ENCODE peak calls at places on chromosomes 12 and 14, in six cellular contexts. One of them, this sample, is unnamed.

GRCh38 chr12:123047289-123047688 is 66.8 kb downstream of the ARL6IP4 start:
- DNase-seq in colonic mucosa: no peak
- DNase-seq in IMR-90: no peak
- DNase-seq in GM23248: no peak
- DNase-seq in fibroblast of lung: no peak
- DNase-seq in neural progenitor cell: no peak
- DNase-seq in this sample: no peak

GRCh38 chr12:42070056-42070455 is 74.6 kb downstream of the GXYLT1 start:
- DNase-seq in colonic mucosa: no peak
- DNase-seq in IMR-90: no peak
- DNase-seq in GM23248: peak; percentile 8
- DNase-seq in fibroblast of lung: peak; percentile 36
- DNase-seq in neural progenitor cell: no peak
- DNase-seq in this sample: no peak

GRCh38 chr14:21245813-21246212 is 23.4 kb downstream of the HNRNPC start:
- DNase-seq in colonic mucosa: no peak
- DNase-seq in IMR-90: no peak
- DNase-seq in GM23248: no peak
- DNase-seq in fibroblast of lung: no peak
- DNase-seq in neural progenitor cell: no peak
- DNase-seq in this sample: no peak

GRCh38 chr14:61927015-61927414 is 164.8 kb downstream of the SNAPC1 start:
- DNase-seq in colonic mucosa: no peak
- DNase-seq in IMR-90: peak; percentile 69
- DNase-seq in GM23248: peak; percentile 75
- DNase-seq in fibroblast of lung: peak; percentile 80
- DNase-seq in neural progenitor cell: no peak
- DNase-seq in this sample: peak; percentile 80

GRCh38 chr12:75702477-75703093 is 191.2 kb upstream of the KRR1 start:
- DNase-seq in colonic mucosa: no peak
- DNase-seq in IMR-90: no peak
- DNase-seq in GM23248: no peak
- DNase-seq in fibroblast of lung: no peak
- DNase-seq in neural progenitor cell: no peak
- DNase-seq in this sample: no peak

GRCh38 chr12:52014567-52015392 is 8.0 kb downstream of the TAMALIN start:
- DNase-seq in colonic mucosa: no peak
- DNase-seq in IMR-90: no peak
- DNase-seq in GM23248: no peak
- DNase-seq in fibroblast of lung: peak; percentile 67
- DNase-seq in neural progenitor cell: peak; percentile 68
- DNase-seq in this sample: no peak

GRCh38 chr14:51398898-51399297 is 158.9 kb downstream of the TMX1 start:
- DNase-seq in colonic mucosa: no peak
- DNase-seq in IMR-90: peak; percentile 97
- DNase-seq in GM23248: peak; percentile 96
- DNase-seq in fibroblast of lung: peak; percentile 84
- DNase-seq in neural progenitor cell: no peak
- DNase-seq in this sample: no peak

GRCh38 chr14:66359500-66359899 is 126.7 kb upstream of the CCDC196 start:
- DNase-seq in colonic mucosa: no peak
- DNase-seq in IMR-90: peak; percentile 64
- DNase-seq in GM23248: peak; percentile 54
- DNase-seq in fibroblast of lung: peak; percentile 67
- DNase-seq in neural progenitor cell: peak; percentile 79
- DNase-seq in this sample: peak; percentile 89

GRCh38 chr14:37545174-37545573 is 49.9 kb downstream of the FOXA1 start:
- DNase-seq in colonic mucosa: no peak
- DNase-seq in IMR-90: peak; percentile 8
- DNase-seq in GM23248: no peak
- DNase-seq in fibroblast of lung: no peak
- DNase-seq in neural progenitor cell: no peak
- DNase-seq in this sample: no peak

GRCh38 chr14:21933681-21934080 is 260.1 kb upstream of the OR4E1 start:
- DNase-seq in colonic mucosa: no peak
- DNase-seq in IMR-90: no peak
- DNase-seq in GM23248: no peak
- DNase-seq in fibroblast of lung: no peak
- DNase-seq in neural progenitor cell: no peak
- DNase-seq in this sample: peak; percentile 49

GRCh38 chr12:107660230-107660629 is 25.4 kb upstream of the PWP1 start:
- DNase-seq in colonic mucosa: no peak
- DNase-seq in IMR-90: no peak
- DNase-seq in GM23248: no peak
- DNase-seq in fibroblast of lung: no peak
- DNase-seq in neural progenitor cell: no peak
- DNase-seq in this sample: no peak

GRCh38 chr12:120220838-120221575 is 20.1 kb upstream of the RPLP0 start:
- DNase-seq in colonic mucosa: no peak
- DNase-seq in IMR-90: no peak
- DNase-seq in GM23248: no peak
- DNase-seq in fibroblast of lung: no peak
- DNase-seq in neural progenitor cell: no peak
- DNase-seq in this sample: no peak

GRCh38 chr14:88384653-88385205 is 728 bp upstream of the SPATA7 start:
- DNase-seq in colonic mucosa: peak; percentile 35
- DNase-seq in IMR-90: no peak
- DNase-seq in GM23248: peak; percentile 53
- DNase-seq in fibroblast of lung: no peak
- DNase-seq in neural progenitor cell: peak; percentile 7
- DNase-seq in this sample: no peak

GRCh38 chr12:71216725-71217579 is 59.2 kb upstream of the TSPAN8 start:
- DNase-seq in colonic mucosa: peak; percentile 72
- DNase-seq in IMR-90: peak; percentile 0
- DNase-seq in GM23248: peak; percentile 38
- DNase-seq in fibroblast of lung: peak; percentile 10
- DNase-seq in neural progenitor cell: peak; percentile 35
- DNase-seq in this sample: peak; percentile 67

GRCh38 chr12:94191023-94191422 is 42.6 kb downstream of the PLXNC1 start:
- DNase-seq in colonic mucosa: no peak
- DNase-seq in IMR-90: no peak
- DNase-seq in GM23248: no peak
- DNase-seq in fibroblast of lung: no peak
- DNase-seq in neural progenitor cell: no peak
- DNase-seq in this sample: no peak

GRCh38 chr12:91204416-91204815 is 21.8 kb upstream of the DCN start:
- DNase-seq in colonic mucosa: no peak
- DNase-seq in IMR-90: peak; percentile 51
- DNase-seq in GM23248: peak; percentile 38
- DNase-seq in fibroblast of lung: no peak
- DNase-seq in neural progenitor cell: no peak
- DNase-seq in this sample: no peak

GRCh38 chr14:105378873-105379685 is 19.3 kb upstream of the TEX22 start:
- DNase-seq in colonic mucosa: no peak
- DNase-seq in IMR-90: no peak
- DNase-seq in GM23248: no peak
- DNase-seq in fibroblast of lung: no peak
- DNase-seq in neural progenitor cell: no peak
- DNase-seq in this sample: no peak

GRCh38 chr12:112525426-112525809 is 106.7 kb downstream of the PTPN11 start:
- DNase-seq in colonic mucosa: no peak
- DNase-seq in IMR-90: no peak
- DNase-seq in GM23248: no peak
- DNase-seq in fibroblast of lung: no peak
- DNase-seq in neural progenitor cell: no peak
- DNase-seq in this sample: no peak

GRCh38 chr12:10369557-10370150 is 20.2 kb downstream of the KLRK1 start:
- DNase-seq in colonic mucosa: no peak
- DNase-seq in IMR-90: no peak
- DNase-seq in GM23248: no peak
- DNase-seq in fibroblast of lung: no peak
- DNase-seq in neural progenitor cell: no peak
- DNase-seq in this sample: no peak

GRCh38 chr12:69392146-69392928 is 32.8 kb downstream of the YEATS4 start:
- DNase-seq in colonic mucosa: no peak
- DNase-seq in IMR-90: peak; percentile 13
- DNase-seq in GM23248: peak; percentile 55
- DNase-seq in fibroblast of lung: peak; percentile 48
- DNase-seq in neural progenitor cell: no peak
- DNase-seq in this sample: no peak

GRCh38 chr12:51678086-51678724 is 87.2 kb downstream of the SCN8A start:
- DNase-seq in colonic mucosa: peak; percentile 61
- DNase-seq in IMR-90: peak; percentile 67
- DNase-seq in GM23248: peak; percentile 70
- DNase-seq in fibroblast of lung: peak; percentile 52
- DNase-seq in neural progenitor cell: peak; percentile 44
- DNase-seq in this sample: peak; percentile 74

GRCh38 chr12:8028267-8028666 is 4.2 kb upstream of the FOXJ2 start:
- DNase-seq in colonic mucosa: no peak
- DNase-seq in IMR-90: no peak
- DNase-seq in GM23248: no peak
- DNase-seq in fibroblast of lung: no peak
- DNase-seq in neural progenitor cell: no peak
- DNase-seq in this sample: no peak

GRCh38 chr14:103259801-103260628 is 74.0 kb upstream of the EIF5 start:
- DNase-seq in colonic mucosa: no peak
- DNase-seq in IMR-90: no peak
- DNase-seq in GM23248: no peak
- DNase-seq in fibroblast of lung: peak; percentile 2
- DNase-seq in neural progenitor cell: no peak
- DNase-seq in this sample: no peak

GRCh38 chr14:55125403-55125802 is 3.6 kb upstream of the LGALS3 start:
- DNase-seq in colonic mucosa: peak; percentile 86
- DNase-seq in IMR-90: no peak
- DNase-seq in GM23248: no peak
- DNase-seq in fibroblast of lung: no peak
- DNase-seq in neural progenitor cell: no peak
- DNase-seq in this sample: no peak

GRCh38 chr14:64040044-64040443 is 187.2 kb downstream of the SYNE2 start:
- DNase-seq in colonic mucosa: no peak
- DNase-seq in IMR-90: peak; percentile 44
- DNase-seq in GM23248: peak; percentile 9
- DNase-seq in fibroblast of lung: peak; percentile 10
- DNase-seq in neural progenitor cell: no peak
- DNase-seq in this sample: peak; percentile 59

GRCh38 chr12:4323400-4323799 is 2.4 kb downstream of the TIGAR start:
- DNase-seq in colonic mucosa: no peak
- DNase-seq in IMR-90: no peak
- DNase-seq in GM23248: no peak
- DNase-seq in fibroblast of lung: no peak
- DNase-seq in neural progenitor cell: no peak
- DNase-seq in this sample: no peak

GRCh38 chr12:29552324-29552927 is 54.9 kb upstream of the OVCH1 start:
- DNase-seq in colonic mucosa: peak; percentile 70
- DNase-seq in IMR-90: peak; percentile 61
- DNase-seq in GM23248: peak; percentile 59
- DNase-seq in fibroblast of lung: peak; percentile 36
- DNase-seq in neural progenitor cell: peak; percentile 70
- DNase-seq in this sample: peak; percentile 84

GRCh38 chr14:58430156-58430555 is 2.6 kb downstream of the KIAA0586 start:
- DNase-seq in colonic mucosa: no peak
- DNase-seq in IMR-90: peak; percentile 82
- DNase-seq in GM23248: peak; percentile 84
- DNase-seq in fibroblast of lung: peak; percentile 75
- DNase-seq in neural progenitor cell: no peak
- DNase-seq in this sample: no peak

GRCh38 chr12:76428117-76428516 is 79.9 kb upstream of the BBS10 start:
- DNase-seq in colonic mucosa: no peak
- DNase-seq in IMR-90: no peak
- DNase-seq in GM23248: no peak
- DNase-seq in fibroblast of lung: no peak
- DNase-seq in neural progenitor cell: no peak
- DNase-seq in this sample: no peak

GRCh38 chr12:27573972-27574371 is 50.0 kb downstream of the PPFIBP1 start:
- DNase-seq in colonic mucosa: no peak
- DNase-seq in IMR-90: peak; percentile 97
- DNase-seq in GM23248: peak; percentile 95
- DNase-seq in fibroblast of lung: peak; percentile 98
- DNase-seq in neural progenitor cell: no peak
- DNase-seq in this sample: no peak

GRCh38 chr12:49536526-49537195 is 2.2 kb upstream of the KCNH3 start:
- DNase-seq in colonic mucosa: no peak
- DNase-seq in IMR-90: no peak
- DNase-seq in GM23248: no peak
- DNase-seq in fibroblast of lung: no peak
- DNase-seq in neural progenitor cell: no peak
- DNase-seq in this sample: no peak

GRCh38 chr12:131774576-131774975 is 53.6 kb upstream of the MMP17 start:
- DNase-seq in colonic mucosa: no peak
- DNase-seq in IMR-90: no peak
- DNase-seq in GM23248: no peak
- DNase-seq in fibroblast of lung: peak; percentile 42
- DNase-seq in neural progenitor cell: no peak
- DNase-seq in this sample: no peak
- H3K4me3 ChIP-seq in colonic mucosa: no peak overlapping the region
- H3K4me3 ChIP-seq in IMR-90: no peak overlapping the region
- H3K4me3 ChIP-seq in GM23248: no peak overlapping the region
- H3K4me3 ChIP-seq in fibroblast of lung: no peak overlapping the region
- H3K4me3 ChIP-seq in neural progenitor cell: no peak overlapping the region
- H3K4me3 ChIP-seq in this sample: no peak overlapping the region

DNA sequence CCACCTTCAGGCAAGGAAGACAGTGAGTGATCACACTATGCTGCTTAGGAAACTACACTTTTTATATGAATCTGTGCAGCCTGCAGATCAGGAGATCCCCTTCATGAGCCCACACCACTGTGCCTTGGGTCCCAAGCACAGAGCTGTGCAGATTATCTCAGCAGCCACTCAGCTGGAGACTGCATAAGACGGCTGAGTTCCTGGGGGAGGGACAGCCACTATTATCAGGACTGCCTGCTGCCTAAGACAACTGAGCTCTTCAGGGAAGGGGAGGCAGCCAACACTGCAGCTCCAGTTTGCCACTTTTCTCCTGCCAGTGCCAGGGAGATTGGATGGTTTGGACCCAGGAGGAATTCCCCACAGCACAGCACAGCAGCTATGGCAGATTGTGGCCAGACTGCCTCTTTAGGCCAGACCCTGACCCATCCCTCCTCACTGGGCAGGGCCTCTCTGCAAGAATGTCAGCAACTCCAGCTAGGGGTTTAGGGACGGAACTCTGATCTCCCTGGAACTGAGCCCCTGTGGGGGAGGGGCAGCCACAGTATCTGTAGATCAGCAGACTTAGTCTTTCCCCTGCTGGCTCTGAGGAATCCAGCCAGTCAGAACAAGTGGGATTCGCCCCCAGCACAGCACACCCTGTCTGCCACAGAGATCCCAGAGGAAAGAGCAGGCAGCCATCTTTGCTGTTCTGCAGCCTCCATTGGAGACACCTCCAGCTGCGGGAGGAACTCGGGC is 141.3 kb downstream of the KLHL28 start:
- DNase-seq in colonic mucosa: no peak
- DNase-seq in IMR-90: no peak
- DNase-seq in GM23248: no peak
- DNase-seq in fibroblast of lung: no peak
- DNase-seq in neural progenitor cell: peak; percentile 83
- DNase-seq in this sample: no peak
- H3K9ac ChIP-seq in colonic mucosa: no peak overlapping the region
- H3K9ac ChIP-seq in IMR-90: no peak overlapping the region
- H3K9ac ChIP-seq in GM23248: no peak overlapping the region
- H3K9ac ChIP-seq in fibroblast of lung: no peak overlapping the region
- H3K9ac ChIP-seq in neural progenitor cell: no peak overlapping the region
- H3K9ac ChIP-seq in this sample: no peak overlapping the region

GRCh38 chr14:95703805-95704204 is 10.1 kb downstream of the TCL1A start:
- DNase-seq in colonic mucosa: no peak
- DNase-seq in IMR-90: no peak
- DNase-seq in GM23248: no peak
- DNase-seq in fibroblast of lung: no peak
- DNase-seq in neural progenitor cell: no peak
- DNase-seq in this sample: no peak
- H3K4me3 ChIP-seq in colonic mucosa: no peak overlapping the region
- H3K4me3 ChIP-seq in IMR-90: no peak overlapping the region
- H3K4me3 ChIP-seq in GM23248: no peak overlapping the region
- H3K4me3 ChIP-seq in fibroblast of lung: no peak overlapping the region
- H3K4me3 ChIP-seq in neural progenitor cell: no peak overlapping the region
- H3K4me3 ChIP-seq in this sample: no peak overlapping the region

GRCh38 chr12:62658910-62659309 is 192.3 kb downstream of the MON2 start:
- DNase-seq in colonic mucosa: no peak
- DNase-seq in IMR-90: no peak
- DNase-seq in GM23248: peak; percentile 41
- DNase-seq in fibroblast of lung: no peak
- DNase-seq in neural progenitor cell: no peak
- DNase-seq in this sample: no peak
- H3K9ac ChIP-seq in colonic mucosa: no peak overlapping the region
- H3K9ac ChIP-seq in IMR-90: no peak overlapping the region
- H3K9ac ChIP-seq in GM23248: no peak overlapping the region
- H3K9ac ChIP-seq in fibroblast of lung: no peak overlapping the region
- H3K9ac ChIP-seq in neural progenitor cell: no peak overlapping the region
- H3K9ac ChIP-seq in this sample: no peak overlapping the region

This sample was measured in Karpas-422.